ENCODE peak calls at places on chromosomes 6 and 20, in nine cellular contexts. X is gastrocnemius medialis, K is breast epithelium, F is colonic mucosa, H is kidney, W is SK-N-SH, C is HFF-Myc, B is HCT116, O is cardiac fibroblast. N is an unnamed sample.
A peak's percentile ranks its signal among the peaks of the same experiment; 100 is the strongest.

GRCh38 chr6:70527071-70527737 is 39.5 kb upstream of the SDHAF4 start:
- DNase-seq in X (no peak), K (no peak), F (no peak), H (no peak), W (no peak), C (no peak), B (no peak), O (peak; percentile 68), N (no peak)

GRCh38 chr20:35575958-35576357 is 34.1 kb downstream of the ERGIC3 start:
- DNase-seq in X (no peak), K (no peak), F (peak; percentile 96), H (peak; percentile 8), W (no peak), C (no peak), B (no peak), O (no peak), N (no peak)

GRCh38 chr20:54345301-54345724 is 130.1 kb upstream of the DOK5 start:
- DNase-seq in X (no peak), K (no peak), F (no peak), H (no peak), W (no peak), C (peak; percentile 55), B (peak; percentile 7), O (peak; percentile 82), N (no peak)

GRCh38 chr20:23634985-23635767 is 2.6 kb downstream of the CST3 start:
- DNase-seq in X (peak; percentile 95), K (peak; percentile 66), F (no peak), H (no peak), W (no peak), C (no peak), B (no peak), O (no peak), N (no peak)

GRCh38 chr6:13877116-13877515 is 47.6 kb upstream of the RNF182 start:
- DNase-seq in X (no peak), K (no peak), F (no peak), H (no peak), W (no peak), C (no peak), B (no peak), O (peak; percentile 36), N (no peak)

GRCh38 chr6:21628162-21628561 is 34.6 kb downstream of the SOX4 start:
- DNase-seq in X (no peak), K (no peak), F (no peak), H (no peak), W (no peak), C (no peak), B (no peak), O (no peak), N (no peak)

GRCh38 chr20:53750827-53751393 is 157.3 kb upstream of the ZNF217 start:
- DNase-seq in X (no peak), K (peak; percentile 60), F (no peak), H (no peak), W (peak; percentile 70), C (peak; percentile 91), B (no peak), O (peak; percentile 62), N (peak; percentile 89)

GRCh38 chr20:48034754-48035153 is 249.5 kb upstream of the SULF2 start:
- DNase-seq in X (no peak), K (no peak), F (no peak), H (no peak), W (no peak), C (no peak), B (no peak), O (no peak), N (no peak)

GRCh38 chr6:140977425-140977824 is 1155.3 kb upstream of the GJE1 start:
- DNase-seq in X (no peak), K (no peak), F (no peak), H (no peak), W (no peak), C (no peak), B (no peak), O (peak; percentile 79), N (no peak)

GRCh38 chr20:32062776-32063170 is 10.7 kb downstream of the HCK start:
- DNase-seq in X (peak; percentile 27), K (no peak), F (peak; percentile 33), H (no peak), W (no peak), C (no peak), B (no peak), O (no peak), N (no peak)

GRCh38 chr6:151387581-151387980 is 3.8 kb downstream of the ZBTB2 start:
- DNase-seq in X (no peak), K (no peak), F (no peak), H (no peak), W (no peak), C (no peak), B (no peak), O (peak; percentile 67), N (no peak)

GRCh38 chr20:59006864-59007757 is at the start of gene CTSZ:
- DNase-seq in X (no peak), K (peak; percentile 67), F (peak; percentile 85), H (peak; percentile 88), W (no peak), C (no peak), B (no peak), O (peak; percentile 34), N (no peak)

GRCh38 chr20:59004493-59004762 is 2.6 kb downstream of the CTSZ start:
- DNase-seq in X (no peak), K (peak; percentile 48), F (no peak), H (peak; percentile 78), W (no peak), C (no peak), B (no peak), O (no peak), N (no peak)

GRCh38 chr20:59004763-59005522 is 2.1 kb downstream of the CTSZ start:
- DNase-seq in X (no peak), K (peak; percentile 50), F (peak; percentile 90), H (peak; percentile 85), W (no peak), C (no peak), B (no peak), O (no peak), N (no peak)

GRCh38 chr20:59006167-59006863 is 739 bp downstream of the CTSZ start:
- DNase-seq in X (no peak), K (peak; percentile 55), F (peak; percentile 58), H (peak; percentile 76), W (no peak), C (no peak), B (no peak), O (no peak), N (no peak)

GRCh38 chr20:59005523-59006166 is 1.4 kb downstream of the CTSZ start:
- DNase-seq in X (no peak), K (no peak), F (no peak), H (peak; percentile 58), W (no peak), C (no peak), B (no peak), O (no peak), N (no peak)
- H3K4me3 ChIP-seq in X (peak overlapping the region; percentile 77), K (peak overlapping the region; percentile 85), F (peak overlapping the region; percentile 89), H (peak overlapping the region; percentile 73), W (no peak overlapping the region), C (peak overlapping the region; percentile 58), B (peak overlapping the region; percentile 74), O (peak overlapping the region; percentile 71), N (no peak overlapping the region)

GRCh38 chr6:93300661-93301060 is 118.7 kb downstream of the EPHA7 start:
- DNase-seq in X (no peak), K (no peak), F (no peak), H (no peak), W (no peak), C (no peak), B (no peak), O (peak; percentile 2), N (no peak)

GRCh38 chr6:93305088-93305487 is 114.3 kb downstream of the EPHA7 start:
- DNase-seq in X (no peak), K (no peak), F (no peak), H (no peak), W (no peak), C (no peak), B (no peak), O (no peak), N (no peak)

GRCh38 chr6:93299622-93300021 is 119.7 kb downstream of the EPHA7 start:
- DNase-seq in X (no peak), K (no peak), F (no peak), H (no peak), W (no peak), C (no peak), B (no peak), O (no peak), N (no peak)

GRCh38 chr6:93304514-93304913 is 114.8 kb downstream of the EPHA7 start:
- DNase-seq in X (no peak), K (no peak), F (no peak), H (no peak), W (no peak), C (no peak), B (no peak), O (no peak), N (no peak)
- H3K4me3 ChIP-seq in X (no peak overlapping the region), K (no peak overlapping the region), F (no peak overlapping the region), H (no peak overlapping the region), W (no peak overlapping the region), C (no peak overlapping the region), B (no peak overlapping the region), O (no peak overlapping the region), N (no peak overlapping the region)

DNA sequence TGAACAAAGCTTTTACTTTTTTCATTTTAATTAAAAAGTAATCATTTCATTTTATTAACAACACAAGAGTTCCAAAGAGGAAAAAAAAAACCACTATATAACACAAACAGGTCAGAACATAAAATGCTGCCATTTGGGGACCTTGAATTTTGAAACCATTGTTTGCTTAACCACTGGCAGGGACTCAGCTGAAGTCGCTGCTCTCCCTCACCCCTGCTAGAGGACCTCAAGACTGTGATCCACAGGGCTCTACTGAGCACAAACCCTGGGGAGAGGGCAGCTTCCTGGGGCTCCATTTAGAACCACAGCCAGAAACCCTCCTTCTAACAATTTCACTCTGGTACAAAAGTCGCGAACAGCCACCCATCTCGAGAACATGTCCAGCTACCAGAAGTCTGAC is 28.8 kb downstream of the NCOA5 start:
- DNase-seq in X (no peak), K (no peak), F (no peak), H (no peak), W (no peak), C (no peak), B (no peak), O (no peak), N (no peak)
- H3K4me3 ChIP-seq in X (no peak overlapping the region), K (no peak overlapping the region), F (no peak overlapping the region), H (no peak overlapping the region), W (no peak overlapping the region), C (no peak overlapping the region), B (no peak overlapping the region), O (no peak overlapping the region), N (no peak overlapping the region)

DNA sequence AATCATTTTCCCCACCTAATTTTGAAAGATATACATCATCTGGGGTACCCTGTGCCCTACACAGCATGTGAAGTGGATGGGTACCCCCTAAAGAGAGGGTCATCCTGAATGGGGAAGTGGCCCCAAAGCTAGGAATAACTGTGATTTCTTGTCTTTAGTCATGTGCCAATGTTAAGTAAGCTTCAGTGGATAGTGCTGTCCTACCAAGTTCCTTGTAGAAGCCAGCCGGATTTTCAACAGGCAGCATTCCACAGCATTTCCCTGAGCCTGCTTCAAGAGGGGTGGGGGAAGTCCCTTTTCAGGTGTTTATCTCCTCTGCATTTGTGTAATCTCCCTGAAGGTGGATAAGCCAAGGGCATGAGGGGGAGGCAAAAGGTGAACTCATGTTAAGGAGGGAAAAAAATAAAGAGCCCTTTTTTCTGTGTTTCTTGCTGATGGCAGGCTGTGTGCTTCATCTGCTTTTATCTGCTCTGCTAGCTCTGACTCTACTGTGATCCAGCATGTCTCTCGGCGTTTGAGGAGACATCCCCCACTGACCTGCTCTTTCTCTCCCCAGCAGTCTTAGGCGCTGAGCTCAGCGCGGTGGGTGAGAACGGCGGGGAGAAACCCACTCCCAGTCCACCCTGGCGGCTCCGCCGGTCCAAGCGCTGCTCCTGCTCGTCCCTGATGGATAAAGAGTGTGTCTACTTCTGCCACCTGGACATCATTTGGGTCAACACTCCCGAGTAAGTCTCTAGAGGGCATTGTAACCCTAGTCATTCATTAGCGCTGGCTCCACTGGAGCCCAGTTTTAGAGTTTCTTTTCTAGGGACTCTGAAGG is 1.8 kb downstream of the EDN1 start:
- DNase-seq in X (no peak), K (no peak), F (peak; percentile 52), H (no peak), W (peak; percentile 34), C (no peak), B (no peak), O (peak; percentile 62), N (no peak)
- H3K4me3 ChIP-seq in X (peak overlapping the region; percentile 46), K (peak overlapping the region; percentile 69), F (peak overlapping the region; percentile 43), H (peak overlapping the region; percentile 72), W (peak overlapping the region; percentile 62), C (peak overlapping the region; percentile 55), B (no peak overlapping the region), O (peak overlapping the region; percentile 64), N (no peak overlapping the region)

N was measured in BE2C.